ENCODE peak calls at places on chromosome 19, in ten cellular contexts. I, G, M, K, H, P, R, U, N and F are unnamed samples.

GRCh38 chr19:14434157-14434501 is 1.0 kb downstream of the PKN1 start:
- DNase-seq in I (no peak), G (no peak), M (no peak), K (no peak), H (no peak), P (no peak), R (no peak), U (no peak), N (no peak), F (no peak)

GRCh38 chr19:42030605-42031004 is 36.6 kb upstream of the ATP1A3 start:
- DNase-seq in I (no peak), G (peak), M (no peak), K (no peak), H (no peak), P (no peak), R (no peak), U (no peak), N (no peak), F (no peak)

GRCh38 chr19:48739835-48740704 is at the start of gene RASIP1:
- DNase-seq in I (no peak), G (peak), M (no peak), K (no peak), H (no peak), P (no peak), R (no peak), U (no peak), N (no peak), F (no peak)

GRCh38 chr19:11014403-11014911 is 53.6 kb downstream of the SMARCA4 start:
- DNase-seq in I (no peak), G (no peak), M (no peak), K (no peak), H (no peak), P (no peak), R (no peak), U (no peak), N (no peak), F (no peak)

GRCh38 chr19:49749055-49749716 is 13.9 kb downstream of the TSKS start:
- DNase-seq in I (peak), G (no peak), M (no peak), K (no peak), H (peak), P (no peak), R (no peak), U (no peak), N (no peak), F (no peak)

GRCh38 chr19:4224470-4224869 is 4.9 kb upstream of the EBI3 start:
- DNase-seq in I (no peak), G (no peak), M (no peak), K (no peak), H (no peak), P (no peak), R (no peak), U (no peak), N (no peak), F (no peak)

GRCh38 chr19:33815410-33816340 is 19.0 kb downstream of the KCTD15 start:
- DNase-seq in I (peak), G (peak), M (no peak), K (no peak), H (peak), P (no peak), R (no peak), U (peak), N (no peak), F (no peak)

GRCh38 chr19:49231389-49231788 is 73.8 kb downstream of the TRPM4 start:
- DNase-seq in I (no peak), G (no peak), M (no peak), K (no peak), H (no peak), P (no peak), R (no peak), U (no peak), N (no peak), F (no peak)

GRCh38 chr19:34096020-34096915 is 76.0 kb upstream of the LSM14A start:
- DNase-seq in I (peak), G (no peak), M (peak), K (no peak), H (peak), P (peak), R (peak), U (peak), N (no peak), F (no peak)

GRCh38 chr19:40150170-40150569 is 41.1 kb upstream of the MAP3K10 start:
- DNase-seq in I (no peak), G (no peak), M (no peak), K (no peak), H (peak), P (no peak), R (no peak), U (no peak), N (no peak), F (peak)

GRCh38 chr19:43634068-43634467 is 5.6 kb downstream of the CADM4 start:
- DNase-seq in I (no peak), G (no peak), M (no peak), K (no peak), H (no peak), P (peak), R (no peak), U (no peak), N (no peak), F (no peak)